ENCODE peak calls at places on chromosome 6, in eight cellular contexts. U is suprapubic skin, H is tibial artery, P is endothelial cell, F is neural crest cell, S is spleen, C is GM12865, J is endodermal cell. R is an unnamed sample.

GRCh38 chr6:119978274-119978889 is 628.8 kb upstream of the MAN1A1 start:
- DNase-seq in U (no peak), H (no peak), P (peak; percentile 14), F (no peak), S (no peak), C (peak; percentile 38), J (peak; percentile 49), R (no peak)

GRCh38 chr6:90458353-90459224 is 128.3 kb downstream of the MAP3K7 start:
- DNase-seq in U (no peak), H (no peak), P (no peak), F (no peak), S (no peak), C (peak; percentile 46), J (no peak), R (no peak)

GRCh38 chr6:139990865-139991264 is 616.4 kb upstream of the CITED2 start:
- DNase-seq in U (no peak), H (no peak), P (no peak), F (no peak), S (no peak), C (no peak), J (no peak), R (no peak)

GRCh38 chr6:107510108-107510507 is 20.2 kb downstream of the SOBP start:
- DNase-seq in U (no peak), H (no peak), P (no peak), F (no peak), S (no peak), C (no peak), J (no peak), R (no peak)

GRCh38 chr6:81293896-81294295 is 458.6 kb downstream of the TENT5A start:
- DNase-seq in U (no peak), H (no peak), P (no peak), F (no peak), S (no peak), C (no peak), J (no peak), R (no peak)

GRCh38 chr6:90127589-90127988 is 169.1 kb downstream of the BACH2 start:
- DNase-seq in U (no peak), H (no peak), P (no peak), F (no peak), S (no peak), C (no peak), J (no peak), R (no peak)

GRCh38 chr6:136962661-136963060 is 40.6 kb downstream of the SLC35D3 start:
- DNase-seq in U (no peak), H (no peak), P (peak; percentile 45), F (peak; percentile 14), S (no peak), C (no peak), J (no peak), R (no peak)

GRCh38 chr6:42197574-42198362 is 3.0 kb upstream of the GUCA1B start:
- DNase-seq in U (no peak), H (no peak), P (no peak), F (no peak), S (no peak), C (no peak), J (no peak), R (no peak)

GRCh38 chr6:54059683-54060082 is 51.6 kb upstream of the MLIP start:
- DNase-seq in U (no peak), H (no peak), P (no peak), F (no peak), S (no peak), C (no peak), J (no peak), R (no peak)

GRCh38 chr6:126873351-126873750 is 245.1 kb upstream of the RSPO3 start:
- DNase-seq in U (no peak), H (no peak), P (no peak), F (no peak), S (no peak), C (no peak), J (no peak), R (no peak)

GRCh38 chr6:120993929-120994572 is 340.2 kb downstream of the TBC1D32 start:
- DNase-seq in U (no peak), H (no peak), P (no peak), F (no peak), S (no peak), C (no peak), J (no peak), R (no peak)

GRCh38 chr6:101722991-101723579 is 329.6 kb downstream of the GRIK2 start:
- DNase-seq in U (no peak), H (no peak), P (no peak), F (no peak), S (no peak), C (no peak), J (no peak), R (no peak)

GRCh38 chr6:50145125-50145524 is 95.4 kb upstream of the DEFB112 start:
- DNase-seq in U (no peak), H (no peak), P (no peak), F (no peak), S (no peak), C (peak; percentile 2), J (no peak), R (no peak)

GRCh38 chr6:40957616-40958492 is 81.2 kb downstream of the UNC5CL start:
- DNase-seq in U (no peak), H (no peak), P (no peak), F (no peak), S (no peak), C (no peak), J (no peak), R (no peak)

GRCh38 chr6:22248513-22249308 is 48.1 kb downstream of the PRL start:
- DNase-seq in U (no peak), H (no peak), P (no peak), F (no peak), S (no peak), C (no peak), J (no peak), R (no peak)

GRCh38 chr6:135393289-135393688 is 104.3 kb downstream of the AHI1 start:
- DNase-seq in U (no peak), H (no peak), P (no peak), F (no peak), S (no peak), C (no peak), J (no peak), R (no peak)

GRCh38 chr6:148915889-148916288 is 169.1 kb downstream of the UST start:
- DNase-seq in U (no peak), H (no peak), P (no peak), F (no peak), S (no peak), C (no peak), J (no peak), R (no peak)

GRCh38 chr6:128731249-128732165 is 151.4 kb upstream of the LAMA2 start:
- DNase-seq in U (no peak), H (no peak), P (peak; percentile 33), F (peak; percentile 9), S (no peak), C (peak; percentile 41), J (peak; percentile 64), R (no peak)

GRCh38 chr6:95846652-95847051 is 169.1 kb upstream of the FUT9 start:
- DNase-seq in U (no peak), H (no peak), P (no peak), F (no peak), S (no peak), C (no peak), J (no peak), R (no peak)

GRCh38 chr6:43575772-43576551 is at the start of the genes POLH and XPO5:
- DNase-seq in U (peak; percentile 91), H (peak; percentile 94), P (peak; percentile 93), F (peak; percentile 82), S (peak; percentile 98), C (peak; percentile 96), J (peak; percentile 97), R (peak; percentile 95)
- TF ChIP-seq CTCF in U (peak; percentile 29), H (no peak), P (no peak), F (no peak), S (peak; percentile 4), C (no peak), J (peak; percentile 36), R (peak; percentile 60)

GRCh38 chr6:52735071-52735470 is 28.2 kb downstream of the GSTA2 start:
- DNase-seq in U (no peak), H (no peak), P (no peak), F (no peak), S (no peak), C (no peak), J (no peak), R (no peak)

GRCh38 chr6:52736145-52736544 is 27.1 kb downstream of the GSTA2 start:
- DNase-seq in U (no peak), H (no peak), P (no peak), F (no peak), S (no peak), C (no peak), J (peak; percentile 50), R (no peak)

GRCh38 chr6:52733172-52733571 is 30.1 kb downstream of the GSTA2 start:
- DNase-seq in U (no peak), H (no peak), P (no peak), F (no peak), S (peak; percentile 69), C (no peak), J (no peak), R (no peak)

GRCh38 chr6:52731719-52732118 is 31.6 kb downstream of the GSTA2 start:
- DNase-seq in U (no peak), H (no peak), P (no peak), F (peak; percentile 32), S (no peak), C (no peak), J (peak; percentile 53), R (no peak)

GRCh38 chr6:52734072-52734471 is 29.2 kb downstream of the GSTA2 start:
- DNase-seq in U (no peak), H (no peak), P (no peak), F (no peak), S (no peak), C (no peak), J (no peak), R (no peak)
- TF ChIP-seq CTCF in U (no peak), H (no peak), P (no peak), F (no peak), S (no peak), C (no peak), J (no peak), R (no peak)

DNA sequence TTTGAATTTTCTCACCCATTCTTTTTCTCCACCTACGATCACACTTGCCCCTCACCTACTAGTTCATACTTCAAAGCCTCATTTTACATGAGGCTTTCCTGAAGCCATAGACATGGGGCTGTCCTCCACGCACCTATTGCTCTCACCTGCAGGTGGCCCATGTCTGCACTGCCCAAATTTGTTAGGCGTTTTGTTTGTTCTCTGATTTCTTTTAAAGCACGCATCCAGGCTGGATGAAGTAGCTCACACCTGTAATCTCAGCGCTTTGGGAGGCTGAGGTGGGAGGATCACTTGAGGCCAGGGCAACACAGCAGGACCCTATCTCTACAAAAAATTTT is 106.8 kb upstream of the RIPOR2 start:
- DNase-seq in U (no peak), H (no peak), P (no peak), F (no peak), S (no peak), C (peak; percentile 48), J (no peak), R (no peak)
- TF ChIP-seq CTCF in U (no peak), H (no peak), P (no peak), F (no peak), S (peak; percentile 28), C (peak; percentile 20), J (peak; percentile 63), R (no peak)

DNA sequence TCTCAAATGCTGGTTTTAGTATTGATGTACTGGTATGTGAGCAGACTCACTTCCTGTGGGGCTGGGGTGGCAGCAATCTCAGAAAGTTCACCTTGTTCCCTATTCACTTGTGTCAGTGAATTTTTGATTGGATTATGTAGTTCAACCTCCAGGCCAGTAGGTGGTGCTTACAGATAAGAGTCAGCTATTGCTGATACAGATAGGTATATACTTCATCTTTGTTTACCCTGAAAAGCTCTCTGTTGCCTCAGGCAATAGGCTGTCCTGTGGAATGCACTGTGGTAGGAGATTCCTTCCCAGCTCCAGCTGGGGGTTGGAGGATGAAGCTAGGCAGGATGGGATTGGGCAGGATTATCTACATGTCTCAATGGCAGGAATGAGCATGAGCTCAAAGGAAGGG is 851.2 kb upstream of the EYS start:
- DNase-seq in U (no peak), H (no peak), P (no peak), F (no peak), S (no peak), C (peak; percentile 2), J (peak; percentile 44), R (no peak)
- TF ChIP-seq CTCF in U (peak; percentile 9), H (no peak), P (peak; percentile 39), F (peak; percentile 31), S (no peak), C (no peak), J (peak; percentile 47), R (peak; percentile 31)